ENCODE peak calls at places on chromosomes 16 and 17, in ten cellular contexts. I is K562, F is A549, X is WTC11, T is HCT116, S is H1, H is HepG2, Z is endothelial cell of umbilical vein, M is SK-N-SH, B is GM12878. K is an unnamed sample.

GRCh38 chr17:78951967-78952551 is 26.9 kb upstream of the TIMP2 start:
- DNase-seq in I (no peak), F (no peak), X (no peak), T (no peak), S (no peak), H (peak), Z (no peak), M (no peak), B (no peak), K (no peak)

GRCh38 chr17:62629556-62630364 is 2.3 kb downstream of the MRC2 start:
- DNase-seq in I (no peak), F (no peak), X (no peak), T (no peak), S (no peak), H (no peak), Z (no peak), M (peak), B (no peak), K (no peak)

GRCh38 chr16:56382901-56383355 is 42.4 kb downstream of the AMFR start:
- DNase-seq in I (no peak), F (peak), X (no peak), T (no peak), S (no peak), H (peak), Z (no peak), M (no peak), B (no peak), K (no peak)

GRCh38 chr16:88759245-88759975 is 25.6 kb downstream of the PIEZO1 start:
- DNase-seq in I (peak), F (no peak), X (peak), T (no peak), S (no peak), H (peak), Z (peak), M (no peak), B (no peak), K (no peak)

GRCh38 chr16:50152386-50152806 is 710 bp upstream of the TENT4B start:
- DNase-seq in I (no peak), F (peak), X (no peak), T (no peak), S (peak), H (no peak), Z (no peak), M (no peak), B (peak), K (peak)

GRCh38 chr17:57407287-57408063 is 151.2 kb downstream of the MSI2 start:
- DNase-seq in I (no peak), F (no peak), X (no peak), T (no peak), S (no peak), H (peak), Z (no peak), M (no peak), B (no peak), K (no peak)

GRCh38 chr17:58375811-58376210 is 23.8 kb upstream of the SUPT4H1 start:
- DNase-seq in I (no peak), F (no peak), X (no peak), T (no peak), S (no peak), H (no peak), Z (no peak), M (no peak), B (no peak), K (no peak)

GRCh38 chr16:85659805-85660511 is 28.8 kb downstream of the GINS2 start:
- DNase-seq in I (peak), F (peak), X (peak), T (peak), S (peak), H (peak), Z (peak), M (peak), B (no peak), K (peak)

GRCh38 chr17:58321571-58322525 is 6.7 kb downstream of the TSPOAP1 start:
- DNase-seq in I (no peak), F (no peak), X (no peak), T (no peak), S (no peak), H (no peak), Z (no peak), M (no peak), B (no peak), K (no peak)

DNA sequence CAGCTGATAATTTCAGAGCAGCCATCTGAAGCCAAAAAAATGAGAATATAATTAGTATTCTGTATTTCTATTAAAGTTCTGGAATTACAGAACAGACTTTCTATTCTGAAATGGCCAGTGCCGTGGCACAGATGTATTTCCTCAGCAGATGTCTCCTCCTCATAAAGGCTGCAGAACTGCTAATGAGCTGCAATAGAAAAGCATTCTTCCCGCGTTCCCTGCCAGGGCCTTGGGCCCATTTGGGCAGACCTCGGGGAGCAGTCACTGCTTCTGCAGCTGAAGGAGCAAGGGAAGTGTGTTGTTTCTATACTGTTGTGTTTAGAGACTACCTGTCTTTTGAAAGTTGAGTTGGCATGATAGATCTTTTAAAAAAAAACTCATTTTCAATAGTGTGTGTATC is 152.6 kb upstream of the CACNG5 start:
- DNase-seq in I (no peak), F (no peak), X (no peak), T (no peak), S (no peak), H (no peak), Z (no peak), M (no peak), B (no peak), K (no peak)
- TF ChIP-seq MAX in I (no peak), F (no peak), X (no peak), T (no peak), S (no peak), H (no peak), Z (no peak), M (no peak), B (no peak), K (no peak)

GRCh38 chr17:17285951-17286350 is 4.9 kb upstream of the COPS3 start:
- DNase-seq in I (no peak), F (no peak), X (no peak), T (no peak), S (no peak), H (no peak), Z (no peak), M (no peak), B (no peak), K (no peak)
- TF ChIP-seq MAX in I (no peak), F (no peak), X (no peak), T (no peak), S (no peak), H (no peak), Z (no peak), M (no peak), B (no peak), K (no peak)

DNA sequence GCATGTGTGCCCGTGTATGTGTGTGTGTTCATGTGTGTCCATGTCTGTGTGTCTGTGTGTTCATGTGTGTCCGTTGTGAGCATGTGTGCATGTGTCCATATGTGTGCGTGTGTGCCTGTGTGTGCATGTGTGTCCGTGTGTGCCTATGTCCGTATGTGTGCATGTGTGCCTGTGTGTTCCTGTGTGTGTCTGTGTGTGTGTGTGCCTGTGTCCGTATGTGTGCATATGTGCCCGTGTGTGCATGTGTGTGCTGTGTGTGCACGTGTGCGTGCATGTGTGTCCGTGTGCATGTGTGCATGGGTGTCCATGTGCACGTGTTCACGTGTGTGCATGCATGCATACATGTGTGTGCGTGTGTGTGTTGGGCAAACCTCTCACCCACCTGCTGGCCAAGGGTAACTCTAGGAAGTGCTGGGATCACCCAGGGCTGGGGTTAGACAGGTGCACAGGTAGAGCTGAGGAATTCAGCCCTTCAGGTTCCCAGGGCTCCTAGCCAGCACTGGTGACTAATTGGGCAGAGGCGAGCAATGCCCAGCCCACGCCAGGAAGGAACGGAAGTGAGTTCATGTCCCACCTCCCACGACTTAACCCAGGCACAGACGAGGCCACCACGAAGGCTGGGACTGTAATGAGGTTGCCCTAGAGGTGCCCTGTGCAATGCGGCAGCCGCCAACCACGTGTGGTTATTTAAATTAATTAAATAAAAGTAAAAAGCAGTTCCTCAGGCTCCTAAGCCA is 8.2 kb upstream of the CSNK1D start:
- DNase-seq in I (no peak), F (peak), X (no peak), T (peak), S (no peak), H (no peak), Z (peak), M (no peak), B (peak), K (peak)
- TF ChIP-seq MAX in I (peak), F (peak), X (no peak), T (peak), S (no peak), H (no peak), Z (no peak), M (peak), B (no peak), K (peak)

GRCh38 chr16:80717611-80718010 is 86.8 kb downstream of the CDYL2 start:
- DNase-seq in I (no peak), F (no peak), X (no peak), T (no peak), S (no peak), H (no peak), Z (no peak), M (no peak), B (no peak), K (no peak)

GRCh38 chr16:80718480-80719220 is 85.7 kb downstream of the CDYL2 start:
- DNase-seq in I (no peak), F (no peak), X (peak), T (no peak), S (no peak), H (no peak), Z (peak), M (no peak), B (no peak), K (no peak)

GRCh38 chr16:80716564-80717139 is 87.7 kb downstream of the CDYL2 start:
- DNase-seq in I (no peak), F (no peak), X (no peak), T (no peak), S (no peak), H (no peak), Z (no peak), M (no peak), B (no peak), K (no peak)

GRCh38 chr16:80720759-80721470 is 83.5 kb downstream of the CDYL2 start:
- DNase-seq in I (no peak), F (no peak), X (no peak), T (no peak), S (no peak), H (no peak), Z (peak), M (no peak), B (no peak), K (no peak)

GRCh38 chr16:80719573-80719972 is 84.8 kb downstream of the CDYL2 start:
- DNase-seq in I (no peak), F (no peak), X (no peak), T (no peak), S (no peak), H (no peak), Z (no peak), M (no peak), B (no peak), K (no peak)
- TF ChIP-seq MAX in I (no peak), F (no peak), X (no peak), T (no peak), S (no peak), H (no peak), Z (no peak), M (no peak), B (no peak), K (no peak)